ENCODE peak calls at places on chromosome 12, in seven cellular contexts. E is progenitor cell of endocrine pancreas; T is HEK293T; Z is omental fat pad; X is HuH-7.5; S is stimulated activated CD8-positive, alpha-beta memory T cell treated with anti-CD3 and anti-CD28 coated beads, Interleukin-7, amount 100 ng/mL, for 48 hours; D is nucleus accumbens. Y is an unnamed sample.
A peak's percentile ranks its signal among the peaks of the same experiment; 100 is the strongest.

GRCh38 chr12:15522574-15523187 is 200.4 kb downstream of the PTPRO start:
- DNase-seq in E (no peak), T (peak; percentile 39), Z (no peak), X (no peak), S (no peak), D (no peak), Y (no peak)

GRCh38 chr12:121391619-121392324 is 8.1 kb upstream of the RNF34 start:
- DNase-seq in E (no peak), T (no peak), Z (no peak), X (no peak), S (no peak), D (no peak), Y (no peak)

GRCh38 chr12:2876431-2877046 is 435 bp downstream of the FOXM1 start:
- DNase-seq in E (no peak), T (peak; percentile 44), Z (no peak), X (peak; percentile 40), S (no peak), D (no peak), Y (no peak)

GRCh38 chr12:132723015-132723763 is 12.5 kb downstream of the PGAM5 start:
- DNase-seq in E (no peak), T (no peak), Z (no peak), X (no peak), S (no peak), D (no peak), Y (no peak)

GRCh38 chr12:96241484-96242256 is 47.5 kb downstream of the ELK3 start:
- DNase-seq in E (no peak), T (no peak), Z (no peak), X (no peak), S (peak; percentile 33), D (peak; percentile 35), Y (no peak)

GRCh38 chr12:32558941-32559340 is 120.2 kb upstream of the DNM1L start:
- DNase-seq in E (no peak), T (no peak), Z (no peak), X (no peak), S (no peak), D (no peak), Y (no peak)

GRCh38 chr12:25187781-25188180 is 7.2 kb downstream of the DNAI7 start:
- DNase-seq in E (no peak), T (no peak), Z (no peak), X (no peak), S (no peak), D (no peak), Y (no peak)

GRCh38 chr12:22538336-22538735 is 6.0 kb downstream of the C2CD5 start:
- DNase-seq in E (no peak), T (no peak), Z (no peak), X (no peak), S (no peak), D (no peak), Y (no peak)

GRCh38 chr12:2693204-2693860 is 101.4 kb upstream of the FKBP4 start:
- DNase-seq in E (no peak), T (peak; percentile 37), Z (no peak), X (no peak), S (no peak), D (no peak), Y (no peak)

Y was measured in caudate nucleus.